ENCODE peak calls at places on chromosomes 11 and 22, in ten cellular contexts. J, U, Y, Z, V, X, D, O, P and L are unnamed samples.
A peak's percentile ranks its signal among the peaks of the same experiment; 100 is the strongest.

GRCh38 chr22:46418827-46419226 is 83.3 kb downstream of the TRMU start:
- DNase-seq in J (no peak), U (no peak), Y (no peak), Z (no peak), V (peak; percentile 44), X (peak; percentile 6), D (no peak), O (no peak), P (no peak), L (no peak)

GRCh38 chr11:33634291-33634834 is 66.3 kb downstream of the C11orf91 start:
- DNase-seq in J (no peak), U (peak; percentile 81), Y (no peak), Z (peak; percentile 89), V (no peak), X (peak; percentile 20), D (peak; percentile 40), O (no peak), P (no peak), L (no peak)

GRCh38 chr11:2526808-2527381 is 82.1 kb downstream of the KCNQ1 start:
- DNase-seq in J (peak; percentile 6), U (no peak), Y (peak; percentile 26), Z (no peak), V (peak; percentile 81), X (no peak), D (peak; percentile 13), O (peak; percentile 85), P (no peak), L (peak; percentile 58)

GRCh38 chr11:96967616-96968015 is 577.8 kb downstream of the JRKL start:
- DNase-seq in J (no peak), U (no peak), Y (no peak), Z (no peak), V (no peak), X (no peak), D (no peak), O (no peak), P (peak; percentile 6), L (no peak)

GRCh38 chr22:40721266-40721665 is 42.0 kb downstream of the MCHR1 start:
- DNase-seq in J (peak; percentile 77), U (peak; percentile 62), Y (peak; percentile 38), Z (peak; percentile 71), V (no peak), X (no peak), D (peak; percentile 8), O (peak; percentile 42), P (peak; percentile 65), L (no peak)

GRCh38 chr11:123590296-123590912 is 64.0 kb downstream of the SCN3B start:
- DNase-seq in J (no peak), U (peak; percentile 16), Y (no peak), Z (peak; percentile 80), V (no peak), X (peak; percentile 62), D (peak; percentile 39), O (no peak), P (peak; percentile 2), L (peak; percentile 81)

GRCh38 chr22:47016636-47017035 is 254.2 kb downstream of the TBC1D22A start:
- DNase-seq in J (no peak), U (no peak), Y (no peak), Z (no peak), V (no peak), X (no peak), D (no peak), O (no peak), P (no peak), L (no peak)

GRCh38 chr11:11157201-11157600 is 195.8 kb downstream of the CSNK2A3 start:
- DNase-seq in J (peak; percentile 43), U (peak; percentile 31), Y (peak; percentile 42), Z (no peak), V (no peak), X (peak; percentile 35), D (peak; percentile 59), O (peak; percentile 49), P (peak; percentile 22), L (peak; percentile 36)

GRCh38 chr11:60343094-60343704 is 16.1 kb downstream of the MS4A6E start:
- DNase-seq in J (no peak), U (peak; percentile 7), Y (no peak), Z (no peak), V (no peak), X (peak; percentile 8), D (peak; percentile 8), O (peak; percentile 45), P (peak; percentile 0), L (peak; percentile 23)

GRCh38 chr11:59689015-59689414 is 20.2 kb upstream of the PATL1 start:
- DNase-seq in J (no peak), U (no peak), Y (no peak), Z (no peak), V (no peak), X (no peak), D (no peak), O (no peak), P (no peak), L (no peak)

GRCh38 chr11:19555266-19555665 is 157.4 kb upstream of the NAV2 start:
- DNase-seq in J (no peak), U (no peak), Y (no peak), Z (peak; percentile 1), V (no peak), X (no peak), D (no peak), O (no peak), P (no peak), L (no peak)

GRCh38 chr11:36019722-36020121 is 75.9 kb downstream of the LDLRAD3 start:
- DNase-seq in J (no peak), U (peak; percentile 64), Y (no peak), Z (no peak), V (no peak), X (no peak), D (no peak), O (no peak), P (no peak), L (no peak)

GRCh38 chr11:69918231-69918937 is 99.2 kb upstream of the FGF3 start:
- DNase-seq in J (no peak), U (no peak), Y (no peak), Z (no peak), V (peak; percentile 60), X (no peak), D (no peak), O (no peak), P (no peak), L (no peak)

GRCh38 chr22:46031066-46031465 is 54.1 kb upstream of the WNT7B start:
- DNase-seq in J (no peak), U (no peak), Y (no peak), Z (no peak), V (no peak), X (no peak), D (no peak), O (no peak), P (no peak), L (no peak)

DNA sequence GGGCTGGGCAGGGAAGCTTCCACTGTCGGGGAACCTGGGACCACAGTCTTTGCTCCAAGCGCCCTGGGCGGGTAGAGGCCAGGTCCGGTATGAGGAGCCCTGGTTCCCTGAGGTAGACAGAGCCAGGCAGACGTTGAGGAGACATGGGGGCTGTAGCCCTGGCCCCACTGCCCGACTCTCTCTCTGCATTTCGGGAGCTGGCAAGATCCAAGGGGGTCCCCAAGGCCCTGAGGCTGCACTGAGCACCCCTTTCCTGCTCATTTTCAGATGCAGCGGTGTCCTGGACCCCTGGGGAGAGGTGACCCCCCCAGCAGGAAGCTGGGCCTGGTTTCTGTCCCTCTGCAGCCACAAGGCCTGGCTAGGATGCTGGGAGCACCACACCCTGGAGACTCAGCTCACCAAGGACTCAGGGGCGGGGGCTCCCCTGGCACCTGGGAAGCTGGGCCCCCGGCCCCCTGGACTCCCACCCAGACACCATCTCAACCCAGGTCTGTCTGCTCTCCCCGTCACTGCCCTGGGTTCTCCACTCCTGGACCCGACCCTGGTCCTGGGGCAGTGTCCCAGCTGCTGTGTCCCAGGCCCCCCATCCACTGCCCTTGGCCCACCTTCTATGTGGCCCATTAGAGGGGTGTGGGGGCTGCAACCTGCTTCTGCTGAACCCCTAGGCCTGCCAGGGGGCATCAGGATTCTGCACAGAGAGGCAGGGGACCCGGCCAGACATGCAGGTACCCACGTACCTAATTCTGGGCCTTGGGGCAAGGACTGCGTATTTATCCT is 15.0 kb upstream of the MUC6 start:
- DNase-seq in J (no peak), U (no peak), Y (peak; percentile 2), Z (no peak), V (peak; percentile 39), X (no peak), D (no peak), O (no peak), P (no peak), L (no peak)
- TF ChIP-seq CTCF in J (no peak), U (no peak), Y (no peak), Z (no peak), V (no peak), X (no peak), D (no peak), O (no peak), P (no peak), L (no peak)

GRCh38 chr22:23857606-23858483 is at the start of gene SLC2A11:
- DNase-seq in J (peak; percentile 98), U (peak; percentile 96), Y (peak; percentile 98), Z (peak; percentile 89), V (peak; percentile 99), X (peak; percentile 98), D (peak; percentile 98), O (peak; percentile 97), P (peak; percentile 97), L (peak; percentile 94)
- TF ChIP-seq CTCF in J (peak; percentile 46), U (peak; percentile 22), Y (no peak), Z (no peak), V (no peak), X (no peak), D (peak; percentile 41), O (no peak), P (peak; percentile 40), L (peak; percentile 10)

DNA sequence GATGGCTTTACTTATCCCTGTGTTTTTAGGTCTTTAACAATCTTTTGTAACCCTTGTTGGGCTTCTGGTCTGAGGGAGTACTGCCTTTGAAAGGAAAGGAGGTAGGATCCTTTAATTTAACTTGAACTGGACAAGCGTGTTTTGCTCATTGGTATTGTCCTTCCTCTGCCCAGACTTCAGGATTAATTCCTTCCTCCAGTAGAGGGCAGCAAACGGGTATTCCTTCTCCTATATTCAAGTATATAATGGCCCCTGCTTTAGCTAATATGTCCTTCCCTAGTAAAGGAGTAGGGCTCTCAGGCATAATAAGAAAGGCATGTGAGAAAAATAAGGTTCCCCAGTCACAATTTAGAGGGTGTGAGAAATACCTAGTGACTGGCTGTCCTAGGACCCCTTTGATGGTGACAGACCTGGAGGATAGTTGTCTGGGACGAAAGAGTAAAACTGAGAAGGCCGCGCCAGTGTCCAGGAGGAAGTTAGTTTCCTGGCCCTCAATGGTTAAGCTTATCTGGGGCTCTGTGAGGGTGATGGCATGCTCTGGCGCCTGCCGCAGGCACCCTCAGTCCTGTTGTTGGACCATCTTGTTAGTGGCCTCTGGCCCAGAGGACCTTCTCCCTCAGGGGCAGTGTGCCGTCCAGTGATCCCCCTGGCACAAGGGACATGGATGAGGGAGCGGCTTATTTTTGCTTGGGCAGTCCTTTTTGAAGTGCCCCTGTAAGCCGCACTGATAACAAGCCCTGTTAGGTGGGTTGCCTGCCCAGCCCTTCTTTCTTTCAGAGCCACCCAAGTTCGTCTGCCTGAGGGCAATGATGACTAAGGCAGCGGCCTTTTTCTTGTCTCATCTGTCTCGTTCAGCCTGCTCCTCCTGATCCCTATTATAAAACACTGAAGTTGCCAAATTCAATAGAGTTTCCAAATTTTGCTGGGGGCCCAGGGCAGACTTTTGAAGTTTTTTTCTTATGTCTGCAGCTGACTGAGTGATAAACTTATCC is 51.8 kb downstream of the C11orf71 start:
- DNase-seq in J (peak; percentile 46), U (peak; percentile 77), Y (peak; percentile 29), Z (peak; percentile 72), V (no peak), X (peak; percentile 84), D (peak; percentile 88), O (peak; percentile 68), P (peak; percentile 81), L (peak; percentile 59)
- TF ChIP-seq CTCF in J (peak; percentile 28), U (peak; percentile 63), Y (peak; percentile 47), Z (peak; percentile 85), V (peak; percentile 54), X (peak; percentile 59), D (peak; percentile 68), O (peak; percentile 53), P (peak; percentile 64), L (peak; percentile 19)

GRCh38 chr11:38411149-38411548 is 1813.1 kb upstream of the RAG2 start:
- DNase-seq in J (no peak), U (no peak), Y (no peak), Z (no peak), V (no peak), X (no peak), D (no peak), O (peak; percentile 2), P (no peak), L (no peak)
- TF ChIP-seq CTCF in J (peak; percentile 32), U (no peak), Y (peak; percentile 27), Z (peak; percentile 60), V (no peak), X (no peak), D (peak; percentile 26), O (peak; percentile 30), P (peak; percentile 13), L (no peak)